ENCODE peak calls at places on chromosomes 16 and 17, in ten cellular contexts. N is C1 segment of cervical spinal cord; Y is omental fat pad; M is left cardiac atrium; J is ELR; K is adrenal gland; Z is NCI-H1092 treated with DMSO at 0.1 percent for 48 hours; X is HuH-7.5; S is stimulated activated CD4-positive, alpha-beta T cell treated with anti-CD3 and anti-CD28 coated beads, Interleukin-2, amount 100 ng/mL, for 24 hours; R is activated T-cell treated with anti-CD3 and anti-CD28 coated beads for 1 hour. L is an unnamed sample.

GRCh38 chr17:4720787-4721186 is 10.4 kb downstream of the ARRB2 start:
- DNase-seq in N (no peak), Y (no peak), M (no peak), J (no peak), K (no peak), Z (no peak), X (peak; percentile 49), S (no peak), R (no peak), L (no peak)

GRCh38 chr16:58020628-58021521 is 4.7 kb upstream of the MMP15 start:
- DNase-seq in N (peak; percentile 40), Y (peak; percentile 62), M (peak; percentile 59), J (peak; percentile 64), K (peak; percentile 67), Z (peak; percentile 51), X (no peak), S (peak; percentile 73), R (peak; percentile 52), L (peak; percentile 48)

GRCh38 chr17:13003454-13003851 is 14.4 kb downstream of the ELAC2 start:
- DNase-seq in N (no peak), Y (no peak), M (no peak), J (no peak), K (no peak), Z (no peak), X (no peak), S (no peak), R (no peak), L (no peak)

GRCh38 chr17:82844796-82845162 is 5.0 kb upstream of the ZNF750 start:
- DNase-seq in N (no peak), Y (no peak), M (no peak), J (no peak), K (no peak), Z (peak; percentile 6), X (no peak), S (no peak), R (no peak), L (no peak)

GRCh38 chr16:86886651-86887050 is 308.3 kb downstream of the FOXL1 start:
- DNase-seq in N (no peak), Y (no peak), M (no peak), J (peak; percentile 30), K (no peak), Z (no peak), X (no peak), S (no peak), R (no peak), L (peak; percentile 18)

GRCh38 chr17:78609198-78609597 is 32.0 kb upstream of the DNAH17 start:
- DNase-seq in N (no peak), Y (no peak), M (no peak), J (no peak), K (no peak), Z (no peak), X (no peak), S (no peak), R (no peak), L (no peak)

GRCh38 chr17:38864636-38865398 is 5.0 kb upstream of the LASP1 start:
- DNase-seq in N (no peak), Y (no peak), M (no peak), J (peak; percentile 82), K (no peak), Z (peak; percentile 11), X (no peak), S (no peak), R (no peak), L (peak; percentile 80)

GRCh38 chr17:78723957-78724356 is 58.1 kb downstream of the CYTH1 start:
- DNase-seq in N (no peak), Y (no peak), M (no peak), J (no peak), K (no peak), Z (no peak), X (no peak), S (no peak), R (no peak), L (no peak)

GRCh38 chr16:85653226-85653917 is 35.4 kb downstream of the GINS2 start:
- DNase-seq in N (no peak), Y (no peak), M (no peak), J (no peak), K (peak; percentile 41), Z (no peak), X (no peak), S (no peak), R (no peak), L (no peak)

GRCh38 chr17:74216505-74216904 is 3.1 kb downstream of the TTYH2 start:
- DNase-seq in N (no peak), Y (no peak), M (no peak), J (no peak), K (no peak), Z (no peak), X (no peak), S (no peak), R (no peak), L (no peak)

GRCh38 chr17:74452841-74453661 is 13.4 kb upstream of the CD300A start:
- DNase-seq in N (no peak), Y (no peak), M (no peak), J (no peak), K (no peak), Z (peak; percentile 78), X (no peak), S (no peak), R (no peak), L (no peak)

GRCh38 chr16:17607624-17608023 is 136.9 kb upstream of the XYLT1 start:
- DNase-seq in N (no peak), Y (no peak), M (no peak), J (no peak), K (no peak), Z (peak; percentile 1), X (no peak), S (no peak), R (no peak), L (no peak)

GRCh38 chr17:81483085-81483861 is 29.3 kb downstream of the ACTG1 start:
- DNase-seq in N (no peak), Y (no peak), M (no peak), J (no peak), K (no peak), Z (no peak), X (no peak), S (no peak), R (no peak), L (no peak)

GRCh38 chr16:85098565-85098964 is 13.7 kb downstream of the CIBAR2 start:
- DNase-seq in N (no peak), Y (no peak), M (no peak), J (no peak), K (no peak), Z (no peak), X (no peak), S (no peak), R (no peak), L (no peak)

GRCh38 chr16:3825103-3825502 is 55.4 kb downstream of the CREBBP start:
- DNase-seq in N (no peak), Y (no peak), M (no peak), J (peak; percentile 59), K (no peak), Z (no peak), X (no peak), S (no peak), R (no peak), L (peak; percentile 40)

GRCh38 chr17:50799582-50799981 is 32.3 kb upstream of the ANKRD40CL start:
- DNase-seq in N (no peak), Y (no peak), M (no peak), J (no peak), K (no peak), Z (no peak), X (no peak), S (no peak), R (no peak), L (no peak)

GRCh38 chr17:2710804-2711607 is 558 bp downstream of the CLUH start:
- DNase-seq in N (no peak), Y (no peak), M (peak; percentile 42), J (peak; percentile 48), K (peak; percentile 50), Z (no peak), X (peak; percentile 86), S (peak; percentile 49), R (no peak), L (no peak)

GRCh38 chr17:19753049-19753444 is 4.9 kb upstream of the ALDH3A1 start:
- DNase-seq in N (peak; percentile 56), Y (peak; percentile 35), M (peak; percentile 55), J (peak; percentile 90), K (peak; percentile 95), Z (no peak), X (no peak), S (no peak), R (no peak), L (peak; percentile 93)

GRCh38 chr17:15157051-15157450 is 108.1 kb downstream of the PMP22 start:
- DNase-seq in N (no peak), Y (no peak), M (no peak), J (peak; percentile 69), K (no peak), Z (no peak), X (no peak), S (no peak), R (no peak), L (peak; percentile 19)

GRCh38 chr17:21019976-21020575 is 22.7 kb downstream of the USP22 start:
- DNase-seq in N (no peak), Y (no peak), M (no peak), J (peak; percentile 32), K (peak; percentile 49), Z (no peak), X (no peak), S (no peak), R (peak; percentile 32), L (no peak)

GRCh38 chr17:21215935-21216334 is 2.0 kb upstream of the TMEM11 start:
- DNase-seq in N (no peak), Y (no peak), M (no peak), J (peak; percentile 20), K (no peak), Z (no peak), X (no peak), S (no peak), R (no peak), L (peak; percentile 84)

GRCh38 chr16:46673320-46674013 is 15.5 kb downstream of the VPS35 start:
- DNase-seq in N (no peak), Y (no peak), M (peak; percentile 37), J (peak; percentile 79), K (peak; percentile 57), Z (peak; percentile 59), X (peak; percentile 28), S (peak; percentile 41), R (peak; percentile 15), L (peak; percentile 64)

GRCh38 chr16:82031116-82032084 is 3.7 kb upstream of the HSD17B2 start:
- DNase-seq in N (no peak), Y (no peak), M (no peak), J (peak; percentile 71), K (no peak), Z (peak; percentile 49), X (peak; percentile 43), S (no peak), R (no peak), L (peak; percentile 80)

GRCh38 chr17:79220715-79221291 is 146.2 kb downstream of the ENGASE start:
- DNase-seq in N (no peak), Y (no peak), M (no peak), J (no peak), K (no peak), Z (peak; percentile 3), X (no peak), S (peak; percentile 24), R (no peak), L (peak; percentile 28)

GRCh38 chr16:610513-611381 is 20.0 kb upstream of the WFIKKN1 start:
- DNase-seq in N (peak; percentile 32), Y (no peak), M (no peak), J (no peak), K (peak; percentile 66), Z (no peak), X (peak; percentile 68), S (peak; percentile 73), R (peak; percentile 46), L (peak; percentile 78)

GRCh38 chr17:36529121-36529520 is 5.5 kb downstream of the MYO19 start:
- DNase-seq in N (no peak), Y (no peak), M (no peak), J (peak; percentile 91), K (no peak), Z (no peak), X (no peak), S (no peak), R (no peak), L (peak; percentile 81)

GRCh38 chr16:12337776-12338655 is 361.5 kb downstream of the SNX29 start:
- DNase-seq in N (no peak), Y (no peak), M (no peak), J (peak; percentile 60), K (no peak), Z (no peak), X (no peak), S (no peak), R (no peak), L (no peak)

GRCh38 chr17:75277664-75278071 is 6.6 kb upstream of the MIF4GD start:
- DNase-seq in N (no peak), Y (no peak), M (no peak), J (peak; percentile 21), K (no peak), Z (no peak), X (no peak), S (no peak), R (no peak), L (peak; percentile 21)